ENCODE peak calls at places on chromosome 14, in nine cellular contexts. Z is CD4-positive, CD25-positive, alpha-beta regulatory T cell; J is kidney; N is upper lobe of left lung; B is GM23338; D is tibial nerve; Y is neural progenitor cell; H is right cardiac atrium; M is cardiac muscle cell. Q is an unnamed sample. For H3K4me1, the result is how much of the 10 kb centered on the place peaks cover.

GRCh38 chr14:33401326-33401725 is 462.6 kb downstream of the NPAS3 start:
- DNase-seq in Z (no peak), J (no peak), N (no peak), B (no peak), D (no peak), Y (peak), H (no peak), M (no peak), Q (no peak)

GRCh38 chr14:30620178-30620577 is 1.9 kb upstream of the SCFD1 start:
- DNase-seq in Z (no peak), J (no peak), N (no peak), B (no peak), D (no peak), Y (no peak), H (no peak), M (peak), Q (no peak)

GRCh38 chr14:84453541-84453940 is 1076.4 kb upstream of the FLRT2 start:
- DNase-seq in Z (no peak), J (no peak), N (no peak), B (no peak), D (no peak), Y (no peak), H (no peak), M (peak), Q (no peak)

GRCh38 chr14:104040539-104040938 is 45.0 kb upstream of the ASPG start:
- DNase-seq in Z (no peak), J (no peak), N (no peak), B (no peak), D (no peak), Y (no peak), H (no peak), M (no peak), Q (no peak)

GRCh38 chr14:96090441-96091148 is 51.4 kb downstream of the C14orf132 start:
- DNase-seq in Z (no peak), J (peak), N (peak), B (no peak), D (peak), Y (no peak), H (peak), M (peak), Q (no peak)

GRCh38 chr14:77044776-77045569 is 16.5 kb upstream of the IRF2BPL start:
- DNase-seq in Z (no peak), J (peak), N (no peak), B (peak), D (peak), Y (no peak), H (peak), M (peak), Q (no peak)

GRCh38 chr14:63045612-63046320 is 508 bp upstream of the KCNH5 start:
- DNase-seq in Z (no peak), J (peak), N (no peak), B (peak), D (no peak), Y (peak), H (peak), M (peak), Q (peak)

GRCh38 chr14:88974991-88975835 is 150.8 kb downstream of the TTC8 start:
- DNase-seq in Z (no peak), J (no peak), N (no peak), B (no peak), D (no peak), Y (no peak), H (no peak), M (no peak), Q (no peak)

GRCh38 chr14:101922866-101923265 is 41.5 kb upstream of the DYNC1H1 start:
- DNase-seq in Z (no peak), J (no peak), N (no peak), B (no peak), D (no peak), Y (no peak), H (no peak), M (no peak), Q (no peak)

GRCh38 chr14:84340938-84341337 is 1189.0 kb upstream of the FLRT2 start:
- DNase-seq in Z (no peak), J (no peak), N (no peak), B (no peak), D (no peak), Y (no peak), H (no peak), M (peak), Q (no peak)

GRCh38 chr14:26887842-26888241 is 290.0 kb upstream of the NOVA1 start:
- DNase-seq in Z (no peak), J (no peak), N (no peak), B (no peak), D (no peak), Y (no peak), H (peak), M (peak), Q (no peak)

GRCh38 chr14:37257651-37258050 is 59.9 kb downstream of the MIPOL1 start:
- DNase-seq in Z (no peak), J (no peak), N (no peak), B (peak), D (no peak), Y (no peak), H (no peak), M (no peak), Q (no peak)

GRCh38 chr14:105852378-105853088 is 326.1 kb downstream of the TMEM121 start:
- DNase-seq in Z (no peak), J (peak), N (no peak), B (no peak), D (no peak), Y (no peak), H (no peak), M (no peak), Q (no peak)

GRCh38 chr14:65972346-65972745 is 513.8 kb upstream of the CCDC196 start:
- DNase-seq in Z (no peak), J (no peak), N (no peak), B (no peak), D (no peak), Y (no peak), H (no peak), M (peak), Q (no peak)

GRCh38 chr14:105876829-105877228 is 350.4 kb downstream of the TMEM121 start:
- DNase-seq in Z (no peak), J (no peak), N (peak), B (no peak), D (peak), Y (no peak), H (no peak), M (no peak), Q (no peak)

GRCh38 chr14:64625363-64626232 is 75.8 kb downstream of the PPP1R36 start:
- DNase-seq in Z (no peak), J (no peak), N (peak), B (no peak), D (no peak), Y (no peak), H (no peak), M (no peak), Q (no peak)

GRCh38 chr14:64632056-64632455 is 72.2 kb upstream of the PLEKHG3 start:
- DNase-seq in Z (no peak), J (no peak), N (no peak), B (no peak), D (no peak), Y (no peak), H (no peak), M (no peak), Q (no peak)

GRCh38 chr14:64630778-64631177 is 73.4 kb upstream of the PLEKHG3 start:
- DNase-seq in Z (no peak), J (no peak), N (no peak), B (no peak), D (no peak), Y (no peak), H (no peak), M (no peak), Q (no peak)

GRCh38 chr14:64623576-64624165 is 73.9 kb downstream of the PPP1R36 start:
- DNase-seq in Z (no peak), J (no peak), N (no peak), B (no peak), D (no peak), Y (peak), H (no peak), M (no peak), Q (no peak)

GRCh38 chr14:64628940-64629403 is 75.3 kb upstream of the PLEKHG3 start:
- DNase-seq in Z (no peak), J (no peak), N (no peak), B (no peak), D (no peak), Y (no peak), H (no peak), M (peak), Q (no peak)
- H3K4me1 ChIP-seq in Z (under half), J (under half), N (under half), B (under half), D (under half), Y (under half), H (under half), M (under half), Q (under half)

GRCh38 chr14:99792551-99793212 is 531 bp upstream of the EML1 start:
- DNase-seq in Z (peak), J (peak), N (no peak), B (peak), D (no peak), Y (peak), H (no peak), M (peak), Q (no peak)

GRCh38 chr14:99794156-99794780 is 1.1 kb downstream of the EML1 start:
- DNase-seq in Z (no peak), J (no peak), N (no peak), B (no peak), D (no peak), Y (no peak), H (no peak), M (no peak), Q (no peak)

GRCh38 chr14:99797231-99797630 is 4.0 kb downstream of the EML1 start:
- DNase-seq in Z (no peak), J (no peak), N (no peak), B (no peak), D (no peak), Y (no peak), H (no peak), M (no peak), Q (no peak)

GRCh38 chr14:99793213-99794155 is at the start of gene EML1:
- DNase-seq in Z (peak), J (peak), N (peak), B (peak), D (peak), Y (peak), H (peak), M (peak), Q (peak)

GRCh38 chr14:99795046-99795445 is 1.8 kb downstream of the EML1 start:
- DNase-seq in Z (no peak), J (no peak), N (no peak), B (no peak), D (no peak), Y (no peak), H (no peak), M (no peak), Q (no peak)
- H3K4me3 ChIP-seq in Z (no peak), J (no peak), N (no peak), B (no peak), D (no peak), Y (peak), H (no peak), M (no peak), Q (no peak)

DNA sequence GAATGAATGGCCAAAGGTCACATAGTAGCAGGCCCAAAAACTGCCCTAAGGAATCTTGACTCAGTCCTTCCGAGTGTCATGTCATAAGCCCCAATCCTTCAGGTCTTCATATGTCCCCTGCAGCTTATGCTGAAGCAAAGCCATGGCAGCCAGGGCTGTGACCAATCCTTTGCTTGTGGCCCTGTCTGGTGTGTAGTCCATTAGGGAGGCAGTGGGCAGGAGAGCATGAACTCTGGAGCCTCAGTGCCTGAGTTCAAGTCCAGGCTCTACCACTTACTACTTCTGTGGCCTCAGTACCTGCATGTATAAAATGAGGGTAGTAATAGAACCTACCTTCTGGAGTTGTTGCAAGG is 20.3 kb downstream of the PLEKHG3 start:
- DNase-seq in Z (no peak), J (peak), N (no peak), B (no peak), D (no peak), Y (no peak), H (no peak), M (no peak), Q (no peak)
- H3K4me1 ChIP-seq in Z (half or more), J (half or more), N (under half), B (half or more), D (half or more), Y (half or more), H (under half), M (under half), Q (under half)

GRCh38 chr14:94933411-94933964 is 163.6 kb upstream of the GSC start:
- DNase-seq in Z (no peak), J (no peak), N (no peak), B (no peak), D (no peak), Y (no peak), H (no peak), M (no peak), Q (no peak)

GRCh38 chr14:94935901-94936300 is 166.0 kb upstream of the GSC start:
- DNase-seq in Z (no peak), J (no peak), N (no peak), B (no peak), D (no peak), Y (no peak), H (no peak), M (no peak), Q (no peak)

GRCh38 chr14:94936411-94936892 is 166.5 kb upstream of the GSC start:
- DNase-seq in Z (no peak), J (peak), N (no peak), B (peak), D (peak), Y (peak), H (peak), M (peak), Q (no peak)

GRCh38 chr14:94938016-94938415 is 168.1 kb upstream of the GSC start:
- DNase-seq in Z (no peak), J (no peak), N (no peak), B (no peak), D (no peak), Y (no peak), H (no peak), M (no peak), Q (no peak)

GRCh38 chr14:94936901-94937321 is 167.0 kb upstream of the GSC start:
- DNase-seq in Z (no peak), J (peak), N (no peak), B (no peak), D (no peak), Y (no peak), H (peak), M (peak), Q (no peak)
- H3K4me3 ChIP-seq in Z (no peak), J (no peak), N (peak), B (no peak), D (peak), Y (no peak), H (peak), M (no peak), Q (no peak)

GRCh38 chr14:52618602-52619001 is 66.0 kb downstream of the GPR137C start:
- DNase-seq in Z (no peak), J (no peak), N (no peak), B (no peak), D (no peak), Y (no peak), H (no peak), M (no peak), Q (no peak)

DNA sequence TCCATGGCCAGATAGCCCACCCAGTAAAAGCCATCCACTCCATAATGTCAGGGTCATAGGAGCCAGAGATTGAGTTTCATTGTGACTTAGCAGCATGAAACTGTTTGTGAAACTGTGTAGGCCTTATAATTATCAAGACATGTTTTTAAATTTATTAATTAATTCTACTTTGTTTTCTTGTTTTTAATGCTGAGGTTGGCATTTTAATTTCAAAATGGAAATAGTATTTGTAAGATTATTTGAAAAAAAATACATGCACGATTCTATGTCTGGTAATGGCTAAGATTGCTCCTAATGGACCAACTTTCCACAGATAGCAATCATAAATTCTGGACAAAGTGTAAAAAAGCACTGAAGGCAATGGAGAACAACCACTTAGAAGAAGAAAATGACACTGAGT is 67.1 kb downstream of the GPR137C start:
- DNase-seq in Z (no peak), J (no peak), N (no peak), B (no peak), D (no peak), Y (no peak), H (no peak), M (no peak), Q (no peak)
- H3K4me1 ChIP-seq in Z (under half), J (under half), N (under half), B (under half), D (under half), Y (under half), H (under half), M (under half), Q (under half)

DNA sequence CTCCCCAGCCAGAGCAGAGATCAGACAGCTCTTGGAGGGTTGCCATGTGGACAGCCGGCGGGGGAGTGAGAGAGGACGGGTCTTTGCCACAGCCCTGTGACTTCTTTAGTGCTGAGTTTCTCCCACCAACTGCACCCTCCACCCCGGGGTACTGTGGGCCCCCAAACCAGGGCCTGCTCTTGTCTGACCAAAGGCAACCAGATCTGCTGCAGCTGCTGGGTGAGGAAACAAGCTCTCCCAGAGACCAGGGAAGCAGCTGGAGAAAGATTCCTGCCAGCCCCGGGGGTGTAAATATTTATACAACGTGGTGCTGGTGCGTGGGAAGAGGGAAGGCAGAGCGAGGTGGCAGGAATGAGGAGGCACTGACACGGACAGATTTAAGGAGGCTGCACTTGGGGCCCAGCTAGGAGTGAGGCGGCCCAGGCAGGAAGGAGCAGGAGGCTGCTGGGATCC is 14.3 kb upstream of the ZFP36L1 start:
- DNase-seq in Z (no peak), J (peak), N (peak), B (no peak), D (no peak), Y (no peak), H (peak), M (peak), Q (no peak)
- H3K4me3 ChIP-seq in Z (no peak), J (no peak), N (no peak), B (no peak), D (no peak), Y (no peak), H (no peak), M (no peak), Q (no peak)